ENCODE peak calls at places on chromosome 16, in nine cellular contexts. B is A549; D is brain microvascular endothelial cell; G is Peyer's patch; C is gastrocnemius medialis; E is heart left ventricle; Q is CD8-positive, alpha-beta T cell; M is left ventricle myocardium inferior; R is SK-N-SH. V is an unnamed sample.

GRCh38 chr16:53664724-53665345 is 38.8 kb downstream of the RPGRIP1L start:
- DNase-seq in Q (no peak), M (no peak), B (no peak), G (no peak), C (no peak), R (no peak), E (no peak), D (peak; percentile 87), V (no peak)

GRCh38 chr16:19886061-19886792 is 1.6 kb upstream of the GPRC5B start:
- DNase-seq in R (peak; percentile 70), B (peak; percentile 43), Q (peak; percentile 67), E (peak; percentile 81), C (no peak), M (peak; percentile 76), D (peak; percentile 75), G (peak; percentile 89), V (peak; percentile 74)

GRCh38 chr16:79286646-79287423 is 313.7 kb downstream of the MAF start:
- DNase-seq in E (peak; percentile 80), M (peak; percentile 51), D (no peak), Q (no peak), G (peak; percentile 78), C (peak; percentile 16), B (no peak), R (no peak), V (peak; percentile 30)

GRCh38 chr16:495127-495748 is 32.3 kb upstream of the CAPN15 start:
- DNase-seq in G (peak; percentile 58), D (peak; percentile 13), R (peak; percentile 69), E (no peak), M (no peak), B (peak; percentile 73), Q (no peak), C (no peak), V (no peak)

GRCh38 chr16:19781196-19781595 is 63.1 kb downstream of the IQCK start:
- DNase-seq in G (no peak), E (no peak), D (peak; percentile 19), B (no peak), M (no peak), C (no peak), R (no peak), Q (no peak), V (no peak)

GRCh38 chr16:71347146-71347545 is 11.4 kb upstream of the CALB2 start:
- DNase-seq in M (no peak), G (no peak), Q (no peak), D (no peak), R (no peak), E (no peak), B (no peak), C (no peak), V (no peak)

GRCh38 chr16:55470533-55471371 is 8.2 kb upstream of the MMP2 start:
- DNase-seq in M (no peak), R (no peak), Q (no peak), E (no peak), B (no peak), D (no peak), C (no peak), G (no peak), V (peak; percentile 48)

GRCh38 chr16:977096-977701 is 4.4 kb upstream of the SOX8 start:
- DNase-seq in E (no peak), B (no peak), R (peak; percentile 55), G (no peak), Q (no peak), D (no peak), M (no peak), C (no peak), V (peak; percentile 59)

GRCh38 chr16:81035975-81036750 is 521 bp downstream of the ATMIN start:
- DNase-seq in B (peak; percentile 25), Q (no peak), E (peak; percentile 69), C (no peak), G (peak; percentile 52), M (peak; percentile 20), R (peak; percentile 80), D (peak; percentile 6), V (peak; percentile 61)

GRCh38 chr16:75377971-75378386 is 55.3 kb downstream of the CFDP1 start:
- DNase-seq in Q (no peak), R (no peak), C (no peak), M (no peak), B (peak; percentile 18), D (peak; percentile 98), G (no peak), E (no peak), V (no peak)

GRCh38 chr16:28937222-28937876 is 5.6 kb downstream of the CD19 start:
- DNase-seq in G (no peak), B (no peak), C (no peak), E (no peak), Q (no peak), M (no peak), D (no peak), R (no peak), V (no peak)

GRCh38 chr16:30885196-30885595 is 8.7 kb downstream of the BCL7C start:
- DNase-seq in D (no peak), E (peak; percentile 15), G (no peak), M (no peak), B (no peak), C (no peak), R (no peak), Q (no peak), V (no peak)

GRCh38 chr16:87170310-87170709 is 146.9 kb downstream of the C16orf95 start:
- DNase-seq in E (no peak), B (no peak), M (no peak), Q (no peak), G (no peak), D (no peak), R (no peak), C (no peak), V (no peak)

GRCh38 chr16:85927326-85927725 is 28.4 kb downstream of the IRF8 start:
- DNase-seq in M (no peak), G (no peak), C (no peak), Q (no peak), D (no peak), E (peak; percentile 39), R (no peak), B (no peak), V (no peak)

GRCh38 chr16:85926370-85926769 is 27.4 kb downstream of the IRF8 start:
- DNase-seq in C (no peak), E (peak; percentile 21), G (no peak), D (no peak), R (no peak), B (no peak), Q (no peak), M (no peak), V (no peak)

GRCh38 chr16:85923153-85924021 is 24.4 kb downstream of the IRF8 start:
- DNase-seq in E (peak; percentile 52), D (peak; percentile 33), M (no peak), B (no peak), R (no peak), C (no peak), Q (no peak), G (no peak), V (no peak)

GRCh38 chr16:85927938-85928337 is 29.0 kb downstream of the IRF8 start:
- DNase-seq in E (peak; percentile 4), Q (no peak), D (no peak), G (no peak), B (no peak), M (no peak), R (no peak), C (no peak), V (no peak)

DNA sequence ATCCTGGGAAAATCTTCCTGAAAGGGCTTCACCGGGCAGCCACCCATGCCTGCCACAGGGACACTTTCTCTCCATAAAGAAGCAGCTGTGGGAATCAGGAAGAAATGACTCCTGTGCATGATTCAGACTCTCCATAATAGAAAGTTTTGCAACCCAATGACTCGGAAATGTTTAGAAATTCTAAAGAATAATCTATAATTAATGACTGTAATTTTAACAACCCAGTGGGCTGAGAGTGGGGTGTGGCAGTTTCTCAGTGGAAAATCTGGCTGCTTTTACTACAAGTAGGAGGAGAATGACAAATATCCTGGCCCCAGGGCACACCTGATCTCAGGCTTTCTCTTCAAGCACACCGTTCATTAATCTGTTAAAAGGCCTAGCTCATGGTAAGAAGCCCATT is 25.7 kb downstream of the IRF8 start:
- DNase-seq in G (no peak), Q (no peak), B (no peak), D (no peak), M (no peak), R (no peak), E (no peak), C (no peak), V (no peak)
- TF ChIP-seq CTCF in G (no peak), Q (no peak), B (no peak), D (no peak), M (no peak), R (no peak), E (no peak), C (no peak), V (no peak)

GRCh38 chr16:88499314-88499713 is 46.2 kb downstream of the ZFPM1 start:
- DNase-seq in R (no peak), B (no peak), Q (no peak), C (no peak), E (no peak), D (no peak), G (no peak), M (no peak), V (no peak)
- H3K27ac ChIP-seq in R (no peak overlapping the region), B (no peak overlapping the region), Q (no peak overlapping the region), C (no peak overlapping the region), E (no peak overlapping the region), D (no peak overlapping the region), G (no peak overlapping the region), M (no peak overlapping the region), V (no peak overlapping the region)

GRCh38 chr16:85142129-85142513 is 29.8 kb upstream of the CIBAR2 start:
- DNase-seq in D (no peak), Q (no peak), C (no peak), R (no peak), E (no peak), B (no peak), G (no peak), M (no peak), V (no peak)
- H3K4me3 ChIP-seq in D (no peak overlapping the region), Q (no peak overlapping the region), C (no peak overlapping the region), R (no peak overlapping the region), E (no peak overlapping the region), B (no peak overlapping the region), G (no peak overlapping the region), M (no peak overlapping the region), V (no peak overlapping the region)

GRCh38 chr16:9065077-9065476 is 26.4 kb upstream of the HAPSTR1 start:
- DNase-seq in D (no peak), R (no peak), C (no peak), B (no peak), M (no peak), E (no peak), Q (no peak), G (no peak), V (no peak)

GRCh38 chr16:9072806-9073341 is 18.6 kb upstream of the HAPSTR1 start:
- DNase-seq in B (no peak), R (no peak), Q (no peak), D (peak; percentile 66), M (no peak), E (no peak), C (no peak), G (no peak), V (no peak)

GRCh38 chr16:9070295-9070694 is 21.1 kb upstream of the HAPSTR1 start:
- DNase-seq in B (no peak), C (no peak), E (no peak), D (no peak), G (no peak), M (no peak), R (no peak), Q (no peak), V (no peak)

DNA sequence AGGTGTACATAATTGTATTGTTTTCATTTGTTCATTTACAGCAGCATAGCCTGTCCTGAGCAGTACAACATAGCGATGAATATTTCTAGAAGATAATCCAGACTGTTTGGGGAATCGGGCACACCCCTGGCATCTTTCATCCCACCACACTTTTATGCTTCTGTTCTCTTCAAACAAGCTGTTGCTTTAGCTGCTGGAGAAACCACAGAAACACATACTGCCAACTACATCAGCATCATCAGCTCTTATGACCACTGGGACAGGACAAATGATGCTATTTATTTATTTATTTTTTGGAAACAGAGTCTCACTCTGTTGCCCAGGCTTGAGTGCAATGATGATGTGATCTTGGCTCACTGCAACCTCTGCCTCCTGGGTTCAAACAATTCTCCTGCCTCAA is 22.6 kb upstream of the HAPSTR1 start:
- DNase-seq in E (no peak), R (no peak), C (no peak), D (no peak), Q (no peak), B (no peak), G (no peak), M (no peak), V (no peak)
- TF ChIP-seq CTCF in E (no peak), R (no peak), C (no peak), D (no peak), Q (no peak), B (no peak), G (no peak), M (no peak), V (no peak)